ENCODE peak calls at places on chromosomes 7 and 10, in eight cellular contexts. One of them, this sample, is unnamed.

GRCh38 chr10:1416456-1417037 is 320.8 kb downstream of the ADARB2 start:
- DNase-seq in sciatic nerve: no peak
- DNase-seq in fibroblast of mammary gland: no peak
- DNase-seq in dorsolateral prefrontal cortex: no peak
- DNase-seq in T-helper 9 cell: no peak
- DNase-seq in activated T-helper 9 cell treated with anti-CD3 and anti-CD28 coated beads, Interleukin-2, amount 50 U/mL, for 16 hours: no peak
- DNase-seq in M059J: no peak
- DNase-seq in gastrocnemius medialis: no peak
- DNase-seq in this sample: no peak

GRCh38 chr7:12771378-12771877 is 84.0 kb downstream of the ARL4A start:
- DNase-seq in M059J: peak; percentile 76
- DNase-seq in sciatic nerve: no peak
- DNase-seq in fibroblast of mammary gland: peak; percentile 53
- DNase-seq in gastrocnemius medialis: peak; percentile 5
- DNase-seq in activated T-helper 9 cell treated with anti-CD3 and anti-CD28 coated beads, Interleukin-2, amount 50 U/mL, for 16 hours: no peak
- DNase-seq in dorsolateral prefrontal cortex: no peak
- DNase-seq in T-helper 9 cell: no peak
- DNase-seq in this sample: no peak

GRCh38 chr7:40749877-40750276 is 615.1 kb downstream of the SUGCT start:
- DNase-seq in sciatic nerve: no peak
- DNase-seq in M059J: peak; percentile 82
- DNase-seq in dorsolateral prefrontal cortex: no peak
- DNase-seq in T-helper 9 cell: no peak
- DNase-seq in activated T-helper 9 cell treated with anti-CD3 and anti-CD28 coated beads, Interleukin-2, amount 50 U/mL, for 16 hours: no peak
- DNase-seq in fibroblast of mammary gland: no peak
- DNase-seq in gastrocnemius medialis: no peak
- DNase-seq in this sample: no peak

GRCh38 chr7:65722361-65722792 is 150.5 kb upstream of the VKORC1L1 start:
- DNase-seq in fibroblast of mammary gland: peak; percentile 33
- DNase-seq in dorsolateral prefrontal cortex: no peak
- DNase-seq in M059J: peak; percentile 31
- DNase-seq in sciatic nerve: no peak
- DNase-seq in T-helper 9 cell: peak; percentile 61
- DNase-seq in activated T-helper 9 cell treated with anti-CD3 and anti-CD28 coated beads, Interleukin-2, amount 50 U/mL, for 16 hours: peak; percentile 47
- DNase-seq in gastrocnemius medialis: peak; percentile 4
- DNase-seq in this sample: peak; percentile 16

GRCh38 chr10:99888623-99889022 is 106.2 kb downstream of the ABCC2 start:
- DNase-seq in M059J: peak; percentile 52
- DNase-seq in gastrocnemius medialis: no peak
- DNase-seq in activated T-helper 9 cell treated with anti-CD3 and anti-CD28 coated beads, Interleukin-2, amount 50 U/mL, for 16 hours: no peak
- DNase-seq in fibroblast of mammary gland: peak; percentile 74
- DNase-seq in dorsolateral prefrontal cortex: no peak
- DNase-seq in T-helper 9 cell: no peak
- DNase-seq in sciatic nerve: no peak
- DNase-seq in this sample: no peak

GRCh38 chr7:1668486-1668931 is 1.6 kb upstream of the ELFN1 start:
- DNase-seq in sciatic nerve: peak; percentile 54
- DNase-seq in fibroblast of mammary gland: no peak
- DNase-seq in T-helper 9 cell: no peak
- DNase-seq in activated T-helper 9 cell treated with anti-CD3 and anti-CD28 coated beads, Interleukin-2, amount 50 U/mL, for 16 hours: no peak
- DNase-seq in dorsolateral prefrontal cortex: peak; percentile 43
- DNase-seq in gastrocnemius medialis: no peak
- DNase-seq in M059J: peak; percentile 46
- DNase-seq in this sample: no peak

GRCh38 chr10:112792487-112793196 is 157.4 kb upstream of the TCF7L2 start:
- DNase-seq in activated T-helper 9 cell treated with anti-CD3 and anti-CD28 coated beads, Interleukin-2, amount 50 U/mL, for 16 hours: no peak
- DNase-seq in fibroblast of mammary gland: peak; percentile 82
- DNase-seq in T-helper 9 cell: no peak
- DNase-seq in sciatic nerve: no peak
- DNase-seq in gastrocnemius medialis: peak; percentile 40
- DNase-seq in M059J: no peak
- DNase-seq in dorsolateral prefrontal cortex: no peak
- DNase-seq in this sample: no peak

GRCh38 chr7:142636751-142637150 is 112.5 kb upstream of the PRSS1 start:
- DNase-seq in activated T-helper 9 cell treated with anti-CD3 and anti-CD28 coated beads, Interleukin-2, amount 50 U/mL, for 16 hours: no peak
- DNase-seq in fibroblast of mammary gland: no peak
- DNase-seq in T-helper 9 cell: no peak
- DNase-seq in M059J: no peak
- DNase-seq in gastrocnemius medialis: no peak
- DNase-seq in dorsolateral prefrontal cortex: no peak
- DNase-seq in sciatic nerve: no peak
- DNase-seq in this sample: no peak

GRCh38 chr7:20216637-20217036 is 547 bp downstream of the MACC1 start:
- DNase-seq in M059J: no peak
- DNase-seq in gastrocnemius medialis: no peak
- DNase-seq in dorsolateral prefrontal cortex: no peak
- DNase-seq in activated T-helper 9 cell treated with anti-CD3 and anti-CD28 coated beads, Interleukin-2, amount 50 U/mL, for 16 hours: no peak
- DNase-seq in T-helper 9 cell: no peak
- DNase-seq in sciatic nerve: no peak
- DNase-seq in fibroblast of mammary gland: no peak
- DNase-seq in this sample: no peak

GRCh38 chr10:19977097-19977521 is 160.9 kb downstream of the PLXDC2 start:
- DNase-seq in activated T-helper 9 cell treated with anti-CD3 and anti-CD28 coated beads, Interleukin-2, amount 50 U/mL, for 16 hours: no peak
- DNase-seq in M059J: no peak
- DNase-seq in gastrocnemius medialis: no peak
- DNase-seq in fibroblast of mammary gland: peak; percentile 8
- DNase-seq in sciatic nerve: no peak
- DNase-seq in dorsolateral prefrontal cortex: no peak
- DNase-seq in T-helper 9 cell: no peak
- DNase-seq in this sample: no peak

GRCh38 chr7:127792528-127793342 is 140.7 kb downstream of the SND1 start:
- DNase-seq in activated T-helper 9 cell treated with anti-CD3 and anti-CD28 coated beads, Interleukin-2, amount 50 U/mL, for 16 hours: no peak
- DNase-seq in fibroblast of mammary gland: peak; percentile 22
- DNase-seq in T-helper 9 cell: peak; percentile 2
- DNase-seq in sciatic nerve: no peak
- DNase-seq in dorsolateral prefrontal cortex: no peak
- DNase-seq in gastrocnemius medialis: no peak
- DNase-seq in M059J: peak; percentile 29
- DNase-seq in this sample: no peak

GRCh38 chr7:137975768-137976167 is 26.1 kb downstream of the CREB3L2 start:
- DNase-seq in sciatic nerve: no peak
- DNase-seq in gastrocnemius medialis: no peak
- DNase-seq in M059J: no peak
- DNase-seq in dorsolateral prefrontal cortex: no peak
- DNase-seq in activated T-helper 9 cell treated with anti-CD3 and anti-CD28 coated beads, Interleukin-2, amount 50 U/mL, for 16 hours: no peak
- DNase-seq in fibroblast of mammary gland: peak; percentile 90
- DNase-seq in T-helper 9 cell: no peak
- DNase-seq in this sample: no peak